ENCODE peak calls at places on chromosomes 13 and 19, in six cellular contexts. R is IMR-90, Z is neuronal stem cell, C is mesenchymal stem cell, Q is H9, X is trophoblast cell. D is an unnamed sample.

GRCh38 chr19:3055741-3056453 is 6.4 kb downstream of the TLE5 start:
- DNase-seq in R (no peak), Z (no peak), C (no peak), Q (peak; percentile 43), X (peak; percentile 68), D (peak; percentile 61)

GRCh38 chr19:29942404-29943261 is 594 bp downstream of the URI1 start:
- DNase-seq in R (no peak), Z (peak; percentile 54), C (peak; percentile 53), Q (peak; percentile 59), X (peak; percentile 59), D (peak; percentile 75)

GRCh38 chr13:23753523-23753922 is 135.7 kb downstream of the MIPEP start:
- DNase-seq in R (peak; percentile 68), Z (no peak), C (peak; percentile 62), Q (no peak), X (peak; percentile 53), D (no peak)

GRCh38 chr13:41763772-41764171 is 197.1 kb downstream of the VWA8 start:
- DNase-seq in R (no peak), Z (no peak), C (no peak), Q (no peak), X (no peak), D (no peak)

GRCh38 chr13:59663707-59664106 is 500.0 kb downstream of the DIAPH3 start:
- DNase-seq in R (no peak), Z (no peak), C (no peak), Q (no peak), X (no peak), D (no peak)

GRCh38 chr13:38979891-38980627 is 10.6 kb downstream of the STOML3 start:
- DNase-seq in R (no peak), Z (peak; percentile 83), C (no peak), Q (no peak), X (peak; percentile 8), D (no peak)

GRCh38 chr19:1616396-1616795 is 11.1 kb upstream of the UQCR11 start:
- DNase-seq in R (no peak), Z (no peak), C (peak; percentile 45), Q (no peak), X (peak; percentile 94), D (no peak)

GRCh38 chr19:17357078-17357666 is 19.8 kb downstream of the GTPBP3 start:
- DNase-seq in R (no peak), Z (no peak), C (no peak), Q (no peak), X (no peak), D (no peak)

GRCh38 chr19:23436944-23437343 is 41.7 kb upstream of the ZNF91 start:
- DNase-seq in R (no peak), Z (no peak), C (no peak), Q (peak; percentile 28), X (peak; percentile 45), D (peak; percentile 47)

GRCh38 chr19:56309511-56310185 is 5.0 kb downstream of the ZSCAN5A start:
- DNase-seq in R (peak; percentile 4), Z (no peak), C (peak; percentile 51), Q (peak; percentile 85), X (peak; percentile 35), D (peak; percentile 97)

GRCh38 chr13:63517376-63517775 is 2101.7 kb upstream of the PCDH20 start:
- DNase-seq in R (peak; percentile 82), Z (no peak), C (no peak), Q (no peak), X (no peak), D (no peak)

GRCh38 chr19:43372462-43372861 is 19.0 kb downstream of the CD177 start:
- DNase-seq in R (peak; percentile 24), Z (no peak), C (no peak), Q (no peak), X (no peak), D (no peak)

GRCh38 chr13:76380436-76381065 is 505.7 kb downstream of the KCTD12 start:
- DNase-seq in R (peak; percentile 0), Z (no peak), C (no peak), Q (no peak), X (no peak), D (no peak)

GRCh38 chr19:1992759-1993260 is 22.7 kb downstream of the BTBD2 start:
- DNase-seq in R (no peak), Z (no peak), C (no peak), Q (peak; percentile 79), X (peak; percentile 62), D (peak; percentile 81)

GRCh38 chr19:42191855-42192254 is 25.6 kb downstream of the DEDD2 start:
- DNase-seq in R (peak; percentile 84), Z (no peak), C (peak; percentile 63), Q (no peak), X (peak; percentile 86), D (no peak)

GRCh38 chr13:77698211-77699058 is 948 bp downstream of the SLAIN1 start:
- DNase-seq in R (no peak), Z (peak; percentile 36), C (peak; percentile 37), Q (peak; percentile 57), X (peak; percentile 10), D (peak; percentile 67)

GRCh38 chr19:15249912-15250634 is 17.8 kb upstream of the EPHX3 start:
- DNase-seq in R (peak; percentile 95), Z (no peak), C (peak; percentile 81), Q (no peak), X (peak; percentile 68), D (no peak)

GRCh38 chr13:51255556-51255955 is 33.4 kb downstream of the FAM124A start:
- DNase-seq in R (no peak), Z (no peak), C (no peak), Q (no peak), X (no peak), D (no peak)

GRCh38 chr19:44969437-44969836 is 14.3 kb downstream of the CLPTM1 start:
- DNase-seq in R (no peak), Z (no peak), C (no peak), Q (no peak), X (no peak), D (no peak)
- H3K14ac ChIP-seq in R (no peak overlapping the region), Z (no peak overlapping the region), C (no peak overlapping the region), Q (no peak overlapping the region), X (no peak overlapping the region), D (no peak overlapping the region)

GRCh38 chr19:45218426-45218825 is 26.8 kb downstream of the EXOC3L2 start:
- DNase-seq in R (no peak), Z (no peak), C (no peak), Q (no peak), X (no peak), D (no peak)
- H3K14ac ChIP-seq in R (no peak overlapping the region), Z (no peak overlapping the region), C (no peak overlapping the region), Q (no peak overlapping the region), X (no peak overlapping the region), D (no peak overlapping the region)

GRCh38 chr19:18468930-18469244 is 31.0 kb upstream of the ISYNA1 start:
- DNase-seq in R (no peak), Z (no peak), C (no peak), Q (no peak), X (no peak), D (no peak)

GRCh38 chr19:18470153-18470552 is 32.2 kb upstream of the ISYNA1 start:
- DNase-seq in R (no peak), Z (no peak), C (no peak), Q (peak; percentile 81), X (no peak), D (no peak)

GRCh38 chr19:18468517-18468916 is 30.6 kb upstream of the ISYNA1 start:
- DNase-seq in R (no peak), Z (no peak), C (no peak), Q (no peak), X (no peak), D (no peak)

GRCh38 chr19:18470787-18471186 is 32.9 kb upstream of the ISYNA1 start:
- DNase-seq in R (no peak), Z (no peak), C (no peak), Q (no peak), X (no peak), D (no peak)

DNA sequence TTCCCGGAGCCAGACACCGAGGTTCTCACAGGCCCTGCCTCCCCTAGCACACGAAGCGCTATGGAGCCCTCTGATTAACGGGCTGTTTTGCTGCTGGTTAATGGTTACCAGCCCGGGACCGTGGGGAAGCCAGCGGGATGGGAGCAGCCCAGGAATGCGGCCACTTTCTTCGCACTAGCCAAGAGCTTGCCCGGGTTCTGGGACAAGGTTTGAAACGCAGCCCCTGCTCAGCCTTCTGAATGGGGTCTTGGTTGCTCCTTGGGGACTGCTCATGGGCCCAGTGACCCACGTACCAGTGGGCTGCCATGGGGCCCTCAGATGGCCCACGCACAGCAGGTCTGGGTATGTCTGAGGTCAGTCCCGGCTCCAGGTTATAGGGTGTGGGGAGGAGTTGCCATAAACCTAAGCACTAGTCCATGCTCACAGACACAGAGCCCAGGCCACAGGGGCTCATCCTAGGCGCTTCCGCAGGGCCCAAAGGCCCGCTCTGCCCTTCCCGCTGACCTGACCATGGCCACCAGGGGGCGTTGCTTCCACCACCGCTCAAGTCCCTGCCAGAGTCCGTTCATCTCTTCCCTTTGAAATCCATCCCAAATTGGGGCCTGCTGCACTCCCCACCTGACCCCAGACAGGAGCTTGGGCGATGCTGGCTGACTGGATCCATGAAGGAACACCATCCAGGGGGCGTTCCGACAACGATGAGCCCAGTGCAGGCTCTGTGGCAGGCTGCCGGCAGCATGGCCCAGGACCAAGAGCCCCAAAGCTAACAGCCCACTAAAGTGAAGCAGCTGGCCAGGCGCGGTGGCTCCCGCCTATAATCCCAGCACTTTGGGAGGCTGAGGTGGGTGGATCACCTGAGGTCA is 31.5 kb upstream of the ISYNA1 start:
- DNase-seq in R (peak; percentile 66), Z (no peak), C (peak; percentile 69), Q (peak; percentile 85), X (peak; percentile 76), D (peak; percentile 95)
- H3K14ac ChIP-seq in R (no peak overlapping the region), Z (no peak overlapping the region), C (no peak overlapping the region), Q (no peak overlapping the region), X (no peak overlapping the region), D (no peak overlapping the region)

GRCh38 chr13:97962887-97963286 is 9.4 kb downstream of the IPO5 start:
- DNase-seq in R (no peak), Z (no peak), C (no peak), Q (no peak), X (no peak), D (no peak)
- H3K14ac ChIP-seq in R (no peak overlapping the region), Z (no peak overlapping the region), C (no peak overlapping the region), Q (no peak overlapping the region), X (no peak overlapping the region), D (no peak overlapping the region)

DNA sequence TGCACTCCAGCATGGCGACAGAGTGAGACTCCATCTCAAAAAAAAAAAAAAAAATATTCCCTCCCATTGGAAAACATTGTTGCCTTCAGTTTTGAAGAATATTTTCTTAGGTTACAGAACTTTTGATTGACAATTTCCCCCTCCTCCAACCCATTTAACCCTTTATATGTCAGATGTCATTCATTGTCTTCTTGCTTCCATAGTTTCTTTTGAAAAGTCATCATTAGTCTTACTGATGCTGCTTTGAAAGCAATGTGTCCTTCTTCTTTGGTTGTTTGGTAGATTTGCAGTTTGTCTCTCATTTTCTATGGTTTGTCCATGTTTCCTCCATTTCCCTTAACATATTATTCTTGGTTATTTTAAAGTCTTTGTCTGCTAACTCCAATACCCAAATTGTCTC is 25.4 kb downstream of the ZNF558 start:
- DNase-seq in R (no peak), Z (no peak), C (no peak), Q (no peak), X (no peak), D (no peak)
- H3K14ac ChIP-seq in R (no peak overlapping the region), Z (no peak overlapping the region), C (no peak overlapping the region), Q (no peak overlapping the region), X (no peak overlapping the region), D (no peak overlapping the region)

GRCh38 chr19:50534478-50534877 is 20.8 kb upstream of the ASPDH start:
- DNase-seq in R (no peak), Z (no peak), C (no peak), Q (no peak), X (no peak), D (no peak)
- H3K14ac ChIP-seq in R (no peak overlapping the region), Z (no peak overlapping the region), C (no peak overlapping the region), Q (no peak overlapping the region), X (no peak overlapping the region), D (no peak overlapping the region)